ENCODE peak calls at places on chromosomes 6 and 20, in seven cellular contexts. V is cardiac fibroblast, A is fibroblast of pulmonary artery, D is progenitor cell of endocrine pancreas, Q is hypothalamus, C is foreskin fibroblast, X is fibroblast of mammary gland. F is an unnamed sample.

GRCh38 chr6:96624957-96625356 is 62.0 kb downstream of the FHL5 start:
- DNase-seq in D (no peak), C (no peak), A (no peak), X (no peak), Q (no peak), V (no peak), F (no peak)

GRCh38 chr6:151070666-151071065 is 169.1 kb upstream of the AKAP12 start:
- DNase-seq in C (peak), X (peak), A (peak), Q (no peak), D (no peak), V (peak), F (peak)

GRCh38 chr20:3749689-3750639 is 17.5 kb downstream of the HSPA12B start:
- DNase-seq in Q (no peak), A (no peak), X (no peak), V (no peak), C (no peak), D (peak), F (no peak)

GRCh38 chr20:59823030-59823423 is 110.4 kb downstream of the SYCP2 start:
- DNase-seq in Q (no peak), D (no peak), A (no peak), V (no peak), C (no peak), X (no peak), F (no peak)

GRCh38 chr6:54014440-54014839 is 96.8 kb upstream of the MLIP start:
- DNase-seq in X (no peak), D (no peak), V (no peak), A (no peak), C (no peak), Q (no peak), F (no peak)

GRCh38 chr6:151097207-151097606 is 142.6 kb upstream of the AKAP12 start:
- DNase-seq in D (no peak), Q (no peak), X (no peak), A (no peak), V (no peak), C (no peak), F (no peak)

GRCh38 chr6:84284428-84285033 is 57.1 kb upstream of the CEP162 start:
- DNase-seq in X (peak), Q (no peak), C (no peak), D (no peak), V (peak), A (peak), F (no peak)

GRCh38 chr6:165676435-165677068 is 13.5 kb upstream of the PDE10A start:
- DNase-seq in Q (no peak), C (no peak), A (peak), V (peak), D (no peak), X (peak), F (peak)

GRCh38 chr6:36392621-36393020 is 5.2 kb upstream of the ETV7 start:
- DNase-seq in V (no peak), X (no peak), A (no peak), Q (no peak), D (no peak), C (no peak), F (no peak)

GRCh38 chr6:4582506-4582905 is 193.7 kb upstream of the CDYL start:
- DNase-seq in X (peak), Q (no peak), D (no peak), C (peak), V (peak), A (peak), F (no peak)

GRCh38 chr20:50604451-50604850 is 86.9 kb downstream of the RIPOR3 start:
- DNase-seq in A (no peak), V (no peak), D (no peak), C (no peak), Q (no peak), X (no peak), F (no peak)

GRCh38 chr6:133972388-133972787 is 19.4 kb downstream of the TBPL1 start:
- DNase-seq in Q (no peak), C (no peak), X (no peak), D (no peak), A (no peak), V (peak), F (no peak)

GRCh38 chr6:131068165-131068564 is 5.1 kb upstream of the EPB41L2 start:
- DNase-seq in X (no peak), A (no peak), Q (no peak), V (no peak), C (no peak), D (no peak), F (no peak)

GRCh38 chr6:52423971-52424381 is 3.8 kb downstream of the EFHC1 start:
- DNase-seq in X (peak), V (peak), A (peak), D (no peak), Q (no peak), C (peak), F (peak)

GRCh38 chr6:154197176-154197850 is 158.3 kb downstream of the OPRM1 start:
- DNase-seq in X (peak), D (no peak), Q (no peak), V (peak), A (peak), C (peak), F (peak)

GRCh38 chr6:51526922-51527321 is 560.5 kb downstream of the PKHD1 start:
- DNase-seq in C (no peak), Q (no peak), X (no peak), D (no peak), V (no peak), A (no peak), F (no peak)

GRCh38 chr6:91713911-91714310 is 1127.0 kb upstream of the MAP3K7 start:
- DNase-seq in X (no peak), V (no peak), C (no peak), A (no peak), Q (no peak), D (no peak), F (peak)

GRCh38 chr20:40770564-40771307 is 81.7 kb upstream of the MAFB start:
- DNase-seq in V (no peak), D (no peak), C (no peak), Q (no peak), X (no peak), A (no peak), F (no peak)

GRCh38 chr6:42689371-42689770 is 33.0 kb downstream of the PRPH2 start:
- DNase-seq in Q (no peak), X (no peak), D (no peak), V (no peak), C (no peak), A (no peak), F (no peak)

GRCh38 chr6:107657755-107658461 is 166.2 kb downstream of the SCML4 start:
- DNase-seq in Q (peak), C (peak), X (peak), A (peak), D (no peak), V (peak), F (peak)

GRCh38 chr6:21522773-21523490 is 70.6 kb upstream of the SOX4 start:
- DNase-seq in Q (peak), D (no peak), V (no peak), A (no peak), X (no peak), C (no peak), F (no peak)

GRCh38 chr6:166767191-166767590 is 140.1 kb upstream of the RPS6KA2 start:
- DNase-seq in Q (no peak), A (no peak), V (no peak), C (no peak), X (no peak), D (no peak), F (no peak)

GRCh38 chr6:56370127-56370540 is 122.8 kb upstream of the COL21A1 start:
- DNase-seq in C (peak), X (peak), Q (no peak), V (peak), A (peak), D (peak), F (peak)

GRCh38 chr20:58890454-58891075 is 38.0 kb downstream of the GNAS start:
- DNase-seq in X (peak), A (peak), C (peak), V (peak), D (peak), Q (peak), F (peak)

GRCh38 chr6:89122625-89123024 is 4.8 kb upstream of the SRSF12 start:
- DNase-seq in X (peak), Q (no peak), C (no peak), D (no peak), V (peak), A (peak), F (no peak)